ENCODE peak calls at places on chromosome X, in six cellular contexts. R, J, Q, F, N and S are unnamed samples.
A peak's percentile ranks its signal among the peaks of the same experiment; 100 is the strongest.

GRCh38 chrX:17861496-17862011 is 456 bp upstream of the RAI2 start:
- DNase-seq in R (no peak), Q (no peak), F (no peak), N (no peak), J (no peak), S (no peak)

GRCh38 chrX:48497871-48498270 is 10.9 kb upstream of the PORCN start:
- DNase-seq in Q (no peak), N (no peak), F (no peak), R (no peak), J (no peak), S (no peak)

GRCh38 chrX:155888139-155888538 is 7.0 kb downstream of the VAMP7 start:
- DNase-seq in F (no peak), Q (no peak), R (no peak), J (no peak), N (no peak), S (no peak)

GRCh38 chrX:68498044-68498507 is 775 bp upstream of the YIPF6 start:
- DNase-seq in F (no peak), Q (no peak), N (no peak), J (peak; percentile 19), R (peak; percentile 39), S (no peak)

GRCh38 chrX:44906041-44906440 is 33.1 kb downstream of the KDM6A start:
- DNase-seq in Q (no peak), N (no peak), R (no peak), J (no peak), F (no peak), S (no peak)

GRCh38 chrX:49171752-49172279 is at the start of gene PLP2:
- DNase-seq in F (peak; percentile 49), R (peak; percentile 76), Q (peak; percentile 48), J (no peak), N (no peak), S (no peak)

GRCh38 chrX:2676794-2677675 is 14.1 kb upstream of the CD99 start:
- DNase-seq in R (no peak), Q (no peak), J (no peak), F (no peak), N (no peak), S (no peak)

GRCh38 chrX:30283456-30284200 is 25.6 kb downstream of the NR0B1 start:
- DNase-seq in Q (no peak), J (peak; percentile 22), R (no peak), N (no peak), F (peak; percentile 62), S (peak; percentile 23)

GRCh38 chrX:129744881-129745321 is 6.1 kb downstream of the XPNPEP2 start:
- DNase-seq in Q (no peak), R (no peak), J (no peak), F (no peak), N (no peak), S (no peak)

GRCh38 chrX:134172588-134173259 is 64.3 kb upstream of the CCDC160 start:
- DNase-seq in N (no peak), J (no peak), F (no peak), R (peak; percentile 69), Q (no peak), S (no peak)

GRCh38 chrX:24023972-24024664 is 2.9 kb downstream of the KLHL15 start:
- DNase-seq in N (no peak), F (no peak), Q (no peak), R (no peak), J (no peak), S (no peak)

GRCh38 chrX:96204928-96205327 is 479.7 kb upstream of the DIAPH2 start:
- DNase-seq in Q (no peak), F (no peak), N (no peak), R (no peak), J (peak; percentile 59), S (no peak)

GRCh38 chrX:70481424-70481823 is 36.8 kb downstream of the DLG3 start:
- DNase-seq in N (no peak), J (no peak), R (no peak), Q (no peak), F (no peak), S (no peak)

GRCh38 chrX:17459596-17459995 is 84.6 kb downstream of the NHS start:
- DNase-seq in Q (no peak), F (no peak), R (no peak), N (no peak), J (no peak), S (no peak)

GRCh38 chrX:100911731-100912130 is 17.0 kb downstream of the XKRX start:
- DNase-seq in R (no peak), N (no peak), J (no peak), F (no peak), Q (no peak), S (no peak)

GRCh38 chrX:132634521-132634920 is 145.7 kb upstream of the MBNL3 start:
- DNase-seq in R (no peak), N (no peak), F (no peak), J (no peak), Q (no peak), S (no peak)

GRCh38 chrX:74343970-74344622 is 40.1 kb downstream of the ZCCHC13 start:
- DNase-seq in J (peak; percentile 60), Q (peak; percentile 53), F (peak; percentile 46), N (peak; percentile 39), R (peak; percentile 57), S (peak; percentile 76)

GRCh38 chrX:3326721-3327120 is 19.7 kb downstream of the MXRA5 start:
- DNase-seq in R (no peak), F (no peak), N (no peak), Q (no peak), J (no peak), S (no peak)

GRCh38 chrX:70908541-70908940 is at the start of gene TEX11:
- DNase-seq in Q (peak; percentile 63), N (no peak), R (no peak), J (peak; percentile 3), F (peak; percentile 61), S (no peak)

GRCh38 chrX:136755411-136755810 is 25.3 kb downstream of the ARHGEF6 start:
- DNase-seq in Q (no peak), R (no peak), N (no peak), F (no peak), J (no peak), S (no peak)

GRCh38 chrX:106401965-106402559 is 209.7 kb upstream of the RADX start:
- DNase-seq in Q (no peak), J (no peak), R (no peak), N (no peak), F (no peak), S (no peak)

GRCh38 chrX:106392346-106392745 is 219.4 kb upstream of the RADX start:
- DNase-seq in F (no peak), N (no peak), Q (no peak), R (no peak), J (no peak), S (no peak)

GRCh38 chrX:106397788-106398538 is 213.8 kb upstream of the RADX start:
- DNase-seq in R (no peak), N (no peak), J (no peak), F (no peak), Q (no peak), S (no peak)
- TF ChIP-seq GABPA in R (no peak), N (no peak), J (no peak), F (no peak), Q (no peak), S (no peak)

DNA sequence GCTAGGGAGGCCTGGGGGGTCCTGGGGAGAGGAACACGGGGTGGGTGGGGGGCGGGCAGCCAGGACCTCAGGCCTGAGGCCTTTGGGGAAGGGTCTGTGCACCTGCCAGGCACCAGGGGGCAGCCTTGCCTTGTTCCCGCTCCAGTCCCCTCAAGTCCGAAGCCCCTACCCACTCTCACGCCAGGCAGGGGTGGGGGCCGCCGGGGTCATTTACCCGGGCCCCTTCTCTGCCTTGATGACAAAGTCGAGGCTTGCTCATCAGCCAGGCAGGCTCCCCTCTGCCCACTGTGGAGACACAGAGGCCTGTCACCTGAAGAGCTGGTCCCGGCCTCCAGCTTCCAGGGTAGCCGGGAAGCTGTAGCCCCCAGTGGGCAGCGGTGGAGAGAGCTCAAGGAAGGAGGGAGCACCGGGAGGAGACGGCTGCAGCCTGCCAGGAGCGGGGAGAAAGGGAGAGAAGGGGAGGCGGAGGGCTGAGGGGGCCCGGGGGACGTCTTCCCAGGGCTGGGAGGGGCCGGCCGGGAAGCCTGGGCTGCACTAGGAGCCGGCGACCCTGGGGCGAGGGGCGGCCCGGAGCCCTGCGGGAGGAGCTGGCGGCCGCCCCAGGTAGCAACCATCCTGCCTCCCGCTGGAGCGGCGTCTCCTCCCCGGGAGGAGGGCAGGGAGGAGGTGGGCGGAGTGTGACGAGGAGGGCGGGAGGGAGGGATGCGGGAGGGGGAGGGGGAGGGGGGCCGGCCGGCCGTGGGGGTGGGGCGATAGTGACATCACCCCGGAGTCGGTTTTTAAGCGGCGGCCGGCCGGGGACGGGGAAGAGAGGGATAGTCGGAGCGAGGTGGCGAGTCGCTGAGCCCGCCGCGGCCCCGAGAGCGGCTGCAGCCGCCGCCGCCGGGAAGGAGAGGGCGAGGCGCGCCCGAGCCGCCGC is at the start of gene SLC6A8:
- DNase-seq in Q (peak; percentile 69), R (peak; percentile 87), N (no peak), F (peak; percentile 90), J (peak; percentile 31), S (no peak)
- H3K4me3 ChIP-seq in Q (peak within 1 kb of the TSS; percentile 47), R (peak within 1 kb of the TSS; percentile 56), N (no peak within 1 kb of the TSS), F (peak within 1 kb of the TSS; percentile 51), J (peak within 1 kb of the TSS; percentile 68), S (no peak within 1 kb of the TSS)

DNA sequence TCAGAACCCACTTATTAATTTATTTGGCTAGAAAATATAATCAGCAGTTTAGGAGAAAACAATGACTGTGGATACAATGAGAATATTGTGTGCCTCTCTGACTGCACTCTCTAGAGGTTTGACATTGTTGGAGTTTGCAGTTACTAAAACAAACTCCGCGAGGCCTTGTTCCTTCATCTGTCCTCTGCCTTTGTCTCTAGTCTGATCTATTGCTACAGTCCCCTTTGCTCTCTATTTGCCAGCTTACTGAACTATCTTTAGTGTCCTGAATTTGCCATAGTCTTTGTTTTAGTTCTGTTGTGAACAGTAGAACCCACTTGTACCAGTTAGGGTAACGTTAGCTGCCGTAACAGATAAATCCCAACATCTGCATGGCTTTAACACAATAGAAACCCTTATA is 81.4 kb upstream of the RPS6KA3 start:
- DNase-seq in F (no peak), Q (no peak), R (no peak), N (no peak), J (peak; percentile 52), S (no peak)
- H3K27ac ChIP-seq in F (no peak overlapping the region), Q (no peak overlapping the region), R (no peak overlapping the region), N (no peak overlapping the region), J (peak overlapping the region; percentile 50), S (no peak overlapping the region)

GRCh38 chrX:149643496-149643895 is 11.9 kb upstream of the TMEM185A start:
- DNase-seq in Q (no peak), J (no peak), F (no peak), R (no peak), N (no peak), S (no peak)

GRCh38 chrX:149639568-149639967 is 8.0 kb upstream of the TMEM185A start:
- DNase-seq in F (no peak), R (no peak), J (no peak), N (no peak), Q (no peak), S (no peak)

GRCh38 chrX:149641432-149641831 is 9.8 kb upstream of the TMEM185A start:
- DNase-seq in R (no peak), J (no peak), N (no peak), F (no peak), Q (no peak), S (no peak)

GRCh38 chrX:149641832-149642231 is 10.2 kb upstream of the TMEM185A start:
- DNase-seq in N (no peak), Q (no peak), R (no peak), J (no peak), F (no peak), S (no peak)

DNA sequence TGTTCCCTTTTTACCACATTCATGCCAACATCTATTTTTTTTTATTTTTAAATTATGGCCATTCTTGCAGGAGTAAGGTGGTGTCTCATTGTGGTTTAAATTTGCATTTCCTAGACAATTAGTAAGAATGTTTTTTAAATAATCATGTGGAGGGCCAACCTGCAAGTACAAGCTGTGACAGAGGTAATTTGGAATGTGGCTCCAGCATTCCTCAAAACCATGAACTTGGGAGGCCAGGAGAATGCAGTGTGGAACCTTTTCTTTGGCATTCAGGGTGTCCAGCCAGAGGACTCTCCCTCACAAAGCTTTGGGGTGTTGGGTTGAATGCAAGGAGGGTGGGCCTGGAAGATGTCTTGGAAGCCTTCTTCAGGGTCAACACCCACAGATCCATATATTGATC is 7.3 kb upstream of the TMEM185A start:
- DNase-seq in N (no peak), F (no peak), Q (no peak), J (no peak), R (no peak), S (no peak)
- TF ChIP-seq GABPA in N (no peak), F (no peak), Q (no peak), J (no peak), R (no peak), S (no peak)